ENCODE peak calls at places on chromosomes 7 and 10, in four cellular contexts. Y is IMR-90, J is mesendoderm, H is H9. R is an unnamed sample.

GRCh38 chr7:24560772-24561171 is 12.5 kb upstream of the PALS2 start:
- DNase-seq in Y (no peak), H (no peak), J (no peak), R (no peak)

GRCh38 chr7:101017099-101017777 is 2.6 kb upstream of the MUC17 start:
- DNase-seq in H (peak), Y (peak), J (peak), R (peak)

GRCh38 chr10:11610855-11611247 is 599 bp downstream of the USP6NL start:
- DNase-seq in H (peak), Y (peak), J (peak), R (peak)

GRCh38 chr10:116082211-116082610 is 190.8 kb downstream of the GFRA1 start:
- DNase-seq in Y (peak), H (no peak), J (no peak), R (no peak)

GRCh38 chr7:24829787-24830186 is 72.5 kb upstream of the GSDME start:
- DNase-seq in H (no peak), J (no peak), Y (peak), R (peak)

GRCh38 chr10:790821-791551 is 101.5 kb upstream of the DIP2C start:
- DNase-seq in J (no peak), H (no peak), Y (no peak), R (no peak)

GRCh38 chr7:115851291-115851690 is 179.3 kb downstream of the TFEC start:
- DNase-seq in H (no peak), Y (peak), J (peak), R (peak)

GRCh38 chr7:142535123-142535779 is 214.0 kb upstream of the PRSS1 start:
- DNase-seq in H (peak), Y (peak), J (peak), R (peak)

GRCh38 chr7:127995157-127995865 is 35.9 kb downstream of the LRRC4 start:
- DNase-seq in H (no peak), Y (peak), J (no peak), R (peak)

GRCh38 chr7:121373177-121373576 is 22.9 kb downstream of the FAM3C start:
- DNase-seq in J (no peak), Y (no peak), H (no peak), R (no peak)

GRCh38 chr10:13716161-13717071 is 129.7 kb downstream of the PRPF18 start:
- DNase-seq in Y (peak), J (no peak), H (no peak), R (peak)

GRCh38 chr10:23174075-23174973 is 17.8 kb upstream of the PTF1A start:
- DNase-seq in J (no peak), Y (no peak), H (no peak), R (no peak)

GRCh38 chr10:68599754-68600040 is 39.6 kb downstream of the TET1 start:
- DNase-seq in H (no peak), Y (no peak), J (no peak), R (no peak)

GRCh38 chr10:15791816-15792524 is 68.3 kb downstream of the MINDY3 start:
- DNase-seq in J (no peak), H (no peak), Y (peak), R (peak)

GRCh38 chr7:44959956-44960640 is 18.7 kb downstream of the MYO1G start:
- DNase-seq in Y (no peak), J (no peak), H (peak), R (no peak)

GRCh38 chr10:101495324-101495925 is 92.6 kb downstream of the POLL start:
- DNase-seq in H (no peak), J (peak), Y (peak), R (peak)

GRCh38 chr7:35968140-35968940 is 167.5 kb downstream of the SEPTIN7 start:
- DNase-seq in J (no peak), H (no peak), Y (no peak), R (no peak)

GRCh38 chr10:100508691-100509150 is 10.9 kb downstream of the SEC31B start:
- DNase-seq in Y (peak), J (peak), H (peak), R (peak)

GRCh38 chr7:111198255-111198654 is 107.3 kb downstream of the LRRN3 start:
- DNase-seq in H (no peak), Y (peak), J (no peak), R (peak)

GRCh38 chr7:8255680-8256656 is 6.0 kb downstream of the ICA1 start:
- DNase-seq in J (peak), H (no peak), Y (no peak), R (no peak)

GRCh38 chr7:8258166-8258565 is 3.8 kb downstream of the ICA1 start:
- DNase-seq in Y (no peak), J (no peak), H (no peak), R (no peak)

GRCh38 chr7:8254215-8254614 is 7.8 kb downstream of the ICA1 start:
- DNase-seq in Y (no peak), H (no peak), J (no peak), R (no peak)

GRCh38 chr7:8251195-8251594 is 10.8 kb downstream of the ICA1 start:
- DNase-seq in Y (no peak), J (no peak), H (no peak), R (no peak)

GRCh38 chr7:8254667-8255066 is 7.3 kb downstream of the ICA1 start:
- DNase-seq in J (no peak), Y (no peak), H (no peak), R (peak)
- H2AK5ac ChIP-seq in J (no peak), Y (no peak), H (no peak), R (no peak)

DNA sequence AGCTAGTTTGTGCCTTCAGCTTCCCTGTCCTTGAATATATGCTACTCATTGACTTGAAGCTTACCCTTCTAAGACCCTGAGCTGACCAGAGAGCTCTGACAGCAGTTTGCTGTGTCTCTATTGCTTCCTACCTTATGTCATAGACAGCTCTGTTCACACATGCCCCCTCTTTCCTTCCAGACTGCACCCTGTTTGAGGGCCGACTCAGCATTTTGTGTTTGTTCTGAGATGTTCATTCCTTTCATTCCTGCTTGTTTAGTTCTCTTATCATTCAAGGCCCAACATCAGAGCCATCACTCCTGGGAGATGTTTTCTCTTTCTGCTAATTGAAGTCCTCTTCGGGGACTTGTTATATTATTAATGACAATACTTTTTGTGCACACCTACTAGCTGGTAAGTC is 518.9 kb downstream of the LRMDA start:
- DNase-seq in J (no peak), H (no peak), Y (no peak), R (peak)
- H3K9ac ChIP-seq in J (no peak), H (no peak), Y (no peak), R (no peak)

GRCh38 chr10:129652521-129653201 is 185.6 kb downstream of the MGMT start:
- DNase-seq in H (no peak), Y (no peak), J (no peak), R (no peak)

GRCh38 chr10:129655679-129656031 is 188.6 kb downstream of the MGMT start:
- DNase-seq in Y (no peak), H (no peak), J (no peak), R (no peak)

GRCh38 chr10:129653861-129654260 is 186.8 kb downstream of the MGMT start:
- DNase-seq in Y (no peak), H (no peak), J (no peak), R (no peak)

GRCh38 chr10:129655007-129655678 is 188.1 kb downstream of the MGMT start:
- DNase-seq in J (no peak), Y (peak), H (no peak), R (peak)

DNA sequence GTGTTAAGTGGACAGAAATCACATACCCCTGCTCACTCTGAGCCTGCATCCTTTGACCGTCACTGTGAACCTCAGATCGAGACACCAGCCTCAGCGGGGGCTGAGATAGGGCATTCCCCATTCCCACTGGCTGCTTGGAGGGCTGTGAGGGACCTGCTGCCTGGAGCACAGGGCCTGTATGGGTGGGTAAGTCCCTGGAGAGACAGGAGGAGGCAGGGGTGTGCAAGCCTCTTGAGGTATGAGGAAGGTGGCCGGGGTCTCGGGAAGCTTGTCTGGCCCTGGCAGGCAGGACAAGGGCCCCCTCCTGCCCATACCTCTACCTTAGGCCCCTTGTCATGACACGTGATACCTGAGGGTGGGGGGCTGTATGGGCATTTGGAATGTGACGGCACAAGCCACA is 187.4 kb downstream of the MGMT start:
- DNase-seq in Y (no peak), H (no peak), J (no peak), R (no peak)
- H3K4ac ChIP-seq in Y (no peak), H (no peak), J (no peak), R (no peak)

GRCh38 chr7:155387066-155387620 is 70.8 kb upstream of the EN2 start:
- DNase-seq in Y (no peak), H (no peak), J (no peak), R (no peak)
- H2AK5ac ChIP-seq in Y (no peak), H (no peak), J (no peak), R (no peak)

GRCh38 chr10:47315426-47315825 is 6.8 kb upstream of the GDF2 start:
- DNase-seq in H (no peak), J (no peak), Y (no peak), R (no peak)

GRCh38 chr10:47318706-47319105 is 3.5 kb upstream of the GDF2 start:
- DNase-seq in J (peak), Y (no peak), H (peak), R (no peak)

GRCh38 chr10:47316131-47316530 is 6.1 kb upstream of the GDF2 start:
- DNase-seq in Y (no peak), J (no peak), H (no peak), R (no peak)

GRCh38 chr10:47319798-47320197 is 2.5 kb upstream of the GDF2 start:
- DNase-seq in J (no peak), Y (no peak), H (no peak), R (no peak)

DNA sequence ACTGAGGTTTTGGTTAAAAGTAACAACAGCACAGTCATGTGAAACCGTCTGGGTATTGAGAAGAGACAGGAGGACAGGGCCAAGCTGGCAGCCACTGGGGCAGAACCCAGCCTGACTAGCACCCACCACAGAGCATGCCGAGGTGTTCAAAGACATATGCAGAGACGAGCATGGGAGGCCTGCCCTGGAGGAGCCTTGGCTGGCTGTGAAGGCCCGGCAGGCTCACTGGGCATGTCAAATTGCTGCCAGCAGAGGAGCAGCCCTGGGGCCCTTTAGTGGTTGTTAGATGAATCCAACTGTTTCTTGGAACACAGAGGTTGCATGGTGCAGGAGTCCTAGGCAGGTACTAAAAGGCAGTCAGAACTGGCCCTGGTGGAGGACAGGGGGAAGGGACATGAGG is 5.0 kb upstream of the GDF2 start:
- DNase-seq in J (peak), Y (no peak), H (no peak), R (no peak)
- H3K9ac ChIP-seq in J (no peak), Y (no peak), H (no peak), R (no peak)

DNA sequence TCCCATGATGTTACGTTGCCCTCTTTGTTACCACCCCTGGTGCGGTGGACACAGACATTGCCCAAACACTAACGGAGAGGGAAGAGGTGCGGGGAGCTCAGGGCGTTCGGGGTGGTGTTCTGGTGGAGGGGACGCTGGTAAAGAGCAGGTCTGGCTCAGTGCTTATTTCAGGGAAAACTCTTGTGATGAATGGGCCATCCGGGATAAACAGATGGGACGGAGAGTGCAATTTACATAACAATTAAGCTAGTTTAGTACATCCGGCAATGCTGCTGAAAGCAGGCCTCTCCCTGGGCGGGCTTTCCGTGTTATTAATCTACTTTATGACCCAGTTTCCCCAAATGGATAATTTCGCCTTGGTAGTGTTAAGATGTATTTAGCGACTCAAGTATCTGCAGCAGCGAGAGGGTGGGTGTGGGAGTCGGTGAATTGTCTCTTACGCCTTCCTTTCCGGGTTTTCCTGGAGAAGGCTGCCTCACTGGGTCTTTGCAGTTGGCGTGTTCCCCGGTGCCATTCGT is 25.1 kb downstream of the FOXK1 start:
- DNase-seq in Y (no peak), H (peak), J (peak), R (peak)
- H3K4ac ChIP-seq in Y (peak), H (peak), J (peak), R (peak)

GRCh38 chr10:86715156-86715795 is 41.1 kb upstream of the BMPR1A start:
- DNase-seq in H (no peak), J (no peak), Y (no peak), R (no peak)
- H2AK5ac ChIP-seq in H (no peak), J (no peak), Y (no peak), R (no peak)

GRCh38 chr7:90596745-90597526 is 815 bp downstream of the CDK14 start:
- DNase-seq in J (peak), H (no peak), Y (peak), R (peak)
- H3K9ac ChIP-seq in J (peak), H (peak), Y (peak), R (peak)

GRCh38 chr7:50939026-50939425 is 156.3 kb upstream of the GRB10 start:
- DNase-seq in J (no peak), Y (peak), H (no peak), R (peak)
- H3K4ac ChIP-seq in J (no peak), Y (no peak), H (no peak), R (no peak)

R was measured in mesenchymal stem cell.